ENCODE peak calls at places on chromosomes 11 and 22, in six cellular contexts. P is A549, X is gastrocnemius medialis, K is vagina, G is HFF-Myc, H is endothelial cell. D is an unnamed sample.

GRCh38 chr11:8934735-8935478 is 2.2 kb upstream of the C11orf16 start:
- DNase-seq in P (peak; percentile 48), X (no peak), K (no peak), G (no peak), H (no peak), D (peak; percentile 84)

GRCh38 chr11:15170698-15171097 is 56.0 kb downstream of the INSC start:
- DNase-seq in P (no peak), X (no peak), K (no peak), G (no peak), H (no peak), D (no peak)

GRCh38 chr11:19864141-19865120 is 151.8 kb downstream of the NAV2 start:
- DNase-seq in P (no peak), X (no peak), K (peak; percentile 58), G (no peak), H (no peak), D (no peak)

GRCh38 chr11:68206211-68206610 is 6.9 kb downstream of the KMT5B start:
- DNase-seq in P (peak; percentile 73), X (no peak), K (no peak), G (peak; percentile 42), H (peak; percentile 17), D (peak; percentile 72)

GRCh38 chr11:2791139-2791520 is 91.3 kb upstream of the KCNQ1OT1 start:
- DNase-seq in P (no peak), X (no peak), K (no peak), G (no peak), H (no peak), D (no peak)

GRCh38 chr22:44663256-44663999 is 38.6 kb upstream of the PRR5 start:
- DNase-seq in P (no peak), X (no peak), K (no peak), G (no peak), H (no peak), D (no peak)

GRCh38 chr11:36211735-36212430 is 77.3 kb downstream of the COMMD9 start:
- DNase-seq in P (no peak), X (no peak), K (no peak), G (no peak), H (no peak), D (no peak)

GRCh38 chr11:5476184-5476819 is 12.2 kb upstream of the OR52D1 start:
- DNase-seq in P (peak; percentile 65), X (no peak), K (no peak), G (peak; percentile 14), H (peak; percentile 58), D (peak; percentile 60)

GRCh38 chr11:95074806-95075563 is 8.3 kb downstream of the SRSF8 start:
- DNase-seq in P (no peak), X (peak; percentile 47), K (no peak), G (no peak), H (no peak), D (no peak)

GRCh38 chr11:129530154-129530895 is 154.7 kb downstream of the BARX2 start:
- DNase-seq in P (no peak), X (no peak), K (no peak), G (no peak), H (no peak), D (no peak)

GRCh38 chr22:35752833-35753189 is 35.1 kb downstream of the APOL5 start:
- DNase-seq in P (no peak), X (no peak), K (no peak), G (no peak), H (no peak), D (no peak)

GRCh38 chr22:42891696-42892095 is 34.6 kb upstream of the ARFGAP3 start:
- DNase-seq in P (no peak), X (no peak), K (no peak), G (no peak), H (no peak), D (no peak)

GRCh38 chr22:28034145-28034759 is 115.2 kb upstream of the PITPNB start:
- DNase-seq in P (no peak), X (no peak), K (peak; percentile 86), G (no peak), H (no peak), D (no peak)

GRCh38 chr11:128890543-128891409 is at the start of gene KCNJ5:
- DNase-seq in P (peak; percentile 7), X (no peak), K (no peak), G (no peak), H (peak; percentile 40), D (no peak)

GRCh38 chr11:5234390-5234834 is at the start of gene HBD:
- DNase-seq in P (no peak), X (no peak), K (no peak), G (no peak), H (no peak), D (no peak)

GRCh38 chr22:46866591-46866990 is 104.1 kb downstream of the TBC1D22A start:
- DNase-seq in P (no peak), X (no peak), K (no peak), G (no peak), H (no peak), D (peak; percentile 92)

GRCh38 chr11:34165786-34166557 is 60.5 kb downstream of the NAT10 start:
- DNase-seq in P (no peak), X (no peak), K (no peak), G (no peak), H (no peak), D (peak; percentile 10)

GRCh38 chr22:42353883-42354727 is 78.1 kb downstream of the NFAM1 start:
- DNase-seq in P (no peak), X (no peak), K (no peak), G (peak; percentile 81), H (peak; percentile 42), D (peak; percentile 39)

GRCh38 chr11:123083623-123084029 is 21.7 kb upstream of the HSPA8 start:
- DNase-seq in P (peak; percentile 88), X (peak; percentile 67), K (no peak), G (peak; percentile 99), H (peak; percentile 14), D (peak; percentile 99)

GRCh38 chr22:49925525-49926128 is 7.2 kb downstream of the CRELD2 start:
- DNase-seq in P (no peak), X (no peak), K (no peak), G (no peak), H (no peak), D (no peak)

GRCh38 chr11:69468236-69468635 is 13.2 kb upstream of the LINC01488 start:
- DNase-seq in P (no peak), X (no peak), K (no peak), G (no peak), H (no peak), D (no peak)

GRCh38 chr11:33970984-33971466 is 79.1 kb upstream of the LMO2 start:
- DNase-seq in P (peak; percentile 66), X (peak; percentile 32), K (no peak), G (peak; percentile 21), H (peak; percentile 54), D (peak; percentile 64)

GRCh38 chr11:69425895-69426544 is 55.4 kb upstream of the LINC01488 start:
- DNase-seq in P (no peak), X (no peak), K (no peak), G (no peak), H (no peak), D (no peak)

GRCh38 chr11:110349109-110349996 is 52.9 kb upstream of the RDX start:
- DNase-seq in P (no peak), X (no peak), K (no peak), G (no peak), H (no peak), D (no peak)

GRCh38 chr11:115912484-115912945 is 408.3 kb upstream of the CADM1 start:
- DNase-seq in P (no peak), X (no peak), K (no peak), G (no peak), H (peak; percentile 25), D (no peak)
- TF ChIP-seq CTCF in P (no peak), X (no peak), K (no peak), G (no peak), H (no peak), D (no peak)

DNA sequence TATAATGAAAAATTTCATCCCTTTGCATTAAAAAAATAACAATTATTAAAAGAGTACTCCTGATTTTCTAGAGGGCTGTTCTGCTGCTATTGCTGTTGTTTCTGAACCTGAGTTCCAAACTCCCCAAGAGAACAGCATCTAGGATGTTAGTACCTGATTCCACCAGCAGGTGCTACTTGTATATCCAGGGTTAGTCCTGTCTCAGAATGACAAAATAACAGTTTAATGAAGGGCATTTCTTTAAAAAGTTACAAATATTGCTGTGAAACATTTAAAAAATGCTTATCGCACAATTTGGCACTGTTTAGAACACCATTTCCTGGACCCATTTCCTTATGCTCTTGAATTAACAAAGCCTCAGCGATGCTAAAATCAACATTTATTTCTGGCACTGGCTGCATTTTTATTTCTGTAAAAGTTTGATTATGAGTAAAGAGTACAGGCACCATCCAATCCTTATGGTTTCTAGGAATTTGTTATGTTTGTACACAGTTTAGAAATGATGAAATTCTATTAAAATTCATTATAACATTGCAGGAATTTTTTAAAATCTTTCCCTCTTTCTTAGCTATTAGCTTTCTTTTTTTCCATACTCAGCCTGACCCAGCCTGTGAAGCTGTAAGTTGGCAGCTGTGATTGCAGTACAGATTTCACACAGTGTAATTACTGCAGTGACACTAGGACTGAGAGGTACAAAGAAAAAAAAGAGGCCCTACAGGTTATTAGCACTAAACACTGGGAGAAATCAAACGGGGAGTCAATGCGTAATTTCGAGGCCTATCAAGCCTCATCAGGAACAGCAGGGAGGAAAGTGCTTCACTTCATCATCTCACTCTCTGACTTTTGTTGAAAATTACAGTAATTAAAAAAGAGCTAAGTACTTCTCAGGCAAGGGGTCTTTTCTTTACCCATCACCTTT is 208.8 kb downstream of the DCDC1 start:
- DNase-seq in P (peak; percentile 25), X (no peak), K (no peak), G (no peak), H (peak; percentile 9), D (peak; percentile 0)
- TF ChIP-seq CTCF in P (no peak), X (no peak), K (no peak), G (peak; percentile 8), H (peak; percentile 76), D (peak; percentile 27)

GRCh38 chr22:22395230-22395629 is 113.3 kb downstream of the ZNF280B start:
- DNase-seq in P (no peak), X (no peak), K (peak; percentile 85), G (no peak), H (no peak), D (no peak)

GRCh38 chr22:22397292-22397870 is 111.2 kb downstream of the ZNF280B start:
- DNase-seq in P (peak; percentile 61), X (peak; percentile 14), K (no peak), G (no peak), H (peak; percentile 21), D (peak; percentile 55)

GRCh38 chr22:22392131-22392530 is 116.4 kb downstream of the ZNF280B start:
- DNase-seq in P (no peak), X (no peak), K (peak; percentile 34), G (no peak), H (no peak), D (no peak)

GRCh38 chr22:22396741-22397291 is 111.7 kb downstream of the ZNF280B start:
- DNase-seq in P (no peak), X (no peak), K (no peak), G (no peak), H (no peak), D (no peak)

DNA sequence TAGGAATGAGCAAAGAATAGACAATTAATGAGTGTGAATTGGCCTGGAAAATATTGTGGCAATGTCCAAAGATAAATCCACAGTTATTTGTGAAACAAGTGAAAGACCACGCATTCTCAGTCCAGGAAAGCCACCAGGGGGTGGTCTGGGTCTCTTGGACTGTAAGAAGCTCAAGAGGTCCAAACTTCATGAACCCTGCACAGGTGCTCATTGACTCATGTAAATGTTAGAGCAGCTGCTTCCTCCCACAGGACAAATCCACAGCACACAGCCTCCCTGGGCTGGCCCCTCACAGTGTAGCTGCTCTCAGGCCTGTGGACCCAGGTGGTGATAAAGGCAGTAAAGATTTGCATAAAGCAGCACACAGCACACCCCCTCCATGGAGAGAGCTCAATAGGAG is 114.0 kb downstream of the ZNF280B start:
- DNase-seq in P (no peak), X (no peak), K (peak; percentile 42), G (no peak), H (no peak), D (no peak)
- TF ChIP-seq CTCF in P (no peak), X (no peak), K (no peak), G (no peak), H (no peak), D (no peak)

GRCh38 chr11:96309643-96310017 is 33.4 kb downstream of the MAML2 start:
- DNase-seq in P (no peak), X (no peak), K (no peak), G (no peak), H (no peak), D (no peak)
- TF ChIP-seq CTCF in P (no peak), X (no peak), K (no peak), G (no peak), H (no peak), D (no peak)

D was measured in fibroblast of mammary gland.